ENCODE peak calls at places on chromosomes 4 and X, in five cellular contexts. K is GM12865, O is HL-60, R is cardiac muscle cell, G is natural killer cell. F is an unnamed sample.
A peak's percentile ranks its signal among the peaks of the same experiment; 100 is the strongest.

GRCh38 chrX:120549483-120550452 is 11.0 kb downstream of the CUL4B start:
- DNase-seq in G (no peak), K (no peak), R (peak; percentile 91), O (no peak), F (peak; percentile 53)

GRCh38 chrX:71128915-71129765 is 10.7 kb downstream of the MED12 start:
- DNase-seq in K (peak; percentile 68), R (peak; percentile 68), O (peak; percentile 72), G (peak; percentile 68), F (peak; percentile 77)

GRCh38 chrX:12526296-12526695 is 264.9 kb upstream of the PRPS2 start:
- DNase-seq in O (no peak), R (no peak), G (no peak), K (no peak), F (no peak)

GRCh38 chr4:1396806-1397455 is 9.3 kb downstream of the NKX1-1 start:
- DNase-seq in G (no peak), K (no peak), R (no peak), O (no peak), F (no peak)

GRCh38 chr4:147754037-147754445 is 22.2 kb downstream of the ARHGAP10 start:
- DNase-seq in R (peak; percentile 63), G (no peak), O (no peak), K (no peak), F (no peak)

GRCh38 chrX:67953658-67954057 is 409.8 kb downstream of the AR start:
- DNase-seq in O (peak; percentile 7), K (no peak), G (no peak), R (no peak), F (no peak)

GRCh38 chrX:153580700-153581386 is 18.1 kb downstream of the CCNQ start:
- DNase-seq in G (no peak), K (no peak), R (no peak), O (no peak), F (no peak)

GRCh38 chr4:142366821-142367220 is 479.3 kb downstream of the INPP4B start:
- DNase-seq in R (no peak), G (no peak), K (no peak), O (no peak), F (no peak)

GRCh38 chrX:134520860-134521390 is 61.0 kb downstream of the HPRT1 start:
- DNase-seq in R (peak; percentile 80), K (peak; percentile 62), O (peak; percentile 52), G (no peak), F (no peak)

GRCh38 chrX:32745323-32745722 is 466.0 kb downstream of the DMD start:
- DNase-seq in O (no peak), K (no peak), R (peak; percentile 0), G (no peak), F (no peak)

GRCh38 chr4:100289980-100290379 is 99.7 kb upstream of the DDIT4L start:
- DNase-seq in G (no peak), R (peak; percentile 38), K (no peak), O (no peak), F (no peak)

GRCh38 chrX:102712967-102713677 is 874 bp downstream of the GPRASP2 start:
- DNase-seq in K (no peak), R (peak; percentile 71), O (no peak), G (no peak), F (peak; percentile 12)

GRCh38 chr4:30821891-30822612 is 101.9 kb downstream of the PCDH7 start:
- DNase-seq in K (no peak), R (no peak), O (no peak), G (no peak), F (no peak)

GRCh38 chr4:121510260-121510942 is 129.6 kb upstream of the QRFPR start:
- DNase-seq in K (peak; percentile 35), R (no peak), O (no peak), G (no peak), F (peak; percentile 4)

GRCh38 chr4:23084559-23085248 is 392.0 kb downstream of the GBA3 start:
- DNase-seq in R (no peak), K (no peak), O (no peak), G (no peak), F (no peak)

GRCh38 chrX:92230628-92231027 is 451.5 kb downstream of the PCDH11X start:
- DNase-seq in K (no peak), O (no peak), G (no peak), R (no peak), F (no peak)

GRCh38 chr4:40686081-40686913 is 56.6 kb upstream of the RBM47 start:
- DNase-seq in R (no peak), G (no peak), O (no peak), K (peak; percentile 51), F (no peak)

GRCh38 chrX:66035667-66036066 is 4.2 kb downstream of the VSIG4 start:
- DNase-seq in G (no peak), O (no peak), R (no peak), K (no peak), F (no peak)

GRCh38 chrX:66028936-66029335 is 10.9 kb downstream of the VSIG4 start:
- DNase-seq in R (no peak), K (no peak), O (no peak), G (no peak), F (no peak)

DNA sequence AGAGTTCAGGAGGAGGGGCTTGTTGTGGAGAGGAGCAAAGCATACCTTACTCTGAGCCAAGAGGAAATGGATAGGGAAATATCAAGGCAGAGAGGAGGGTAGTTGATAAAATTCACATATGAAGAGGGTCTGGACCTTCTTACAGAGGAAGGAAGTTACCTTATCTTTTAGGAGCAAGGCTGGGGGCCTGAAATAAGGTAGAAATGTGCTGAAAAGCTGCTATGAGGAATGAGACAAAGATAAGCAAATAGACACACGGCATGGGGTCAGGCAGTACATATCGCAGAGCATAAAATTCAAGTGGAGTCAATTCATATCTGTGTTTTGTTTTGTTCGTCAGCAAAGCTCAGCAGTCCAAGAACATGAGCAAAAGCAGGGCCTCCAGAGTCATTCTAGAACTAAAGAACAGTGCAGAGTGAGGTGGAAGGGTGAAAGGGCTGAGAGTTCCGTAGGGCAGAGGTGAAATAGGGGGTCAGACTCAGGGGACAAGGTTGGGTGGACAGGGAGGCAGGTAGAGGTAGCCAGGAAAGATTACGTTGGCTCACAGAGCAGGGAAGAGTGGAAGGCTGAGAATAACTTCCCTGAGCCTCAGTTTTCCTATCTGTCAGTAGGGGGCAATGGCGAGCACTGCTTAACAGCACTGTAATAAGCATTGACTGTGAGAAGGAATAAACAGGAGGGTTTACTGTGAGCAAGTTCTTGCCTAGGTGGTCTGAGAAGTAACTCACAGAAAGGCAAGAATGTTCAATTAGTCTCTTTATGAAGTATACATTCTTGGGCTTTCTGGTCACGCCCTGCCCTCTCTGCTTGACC is 9.2 kb downstream of the VSIG4 start:
- DNase-seq in G (no peak), O (peak; percentile 61), R (peak; percentile 36), K (peak; percentile 62), F (peak; percentile 53)
- TF ChIP-seq CTCF in G (peak; percentile 54), O (peak; percentile 56), R (peak; percentile 59), K (peak; percentile 74), F (peak; percentile 62)

DNA sequence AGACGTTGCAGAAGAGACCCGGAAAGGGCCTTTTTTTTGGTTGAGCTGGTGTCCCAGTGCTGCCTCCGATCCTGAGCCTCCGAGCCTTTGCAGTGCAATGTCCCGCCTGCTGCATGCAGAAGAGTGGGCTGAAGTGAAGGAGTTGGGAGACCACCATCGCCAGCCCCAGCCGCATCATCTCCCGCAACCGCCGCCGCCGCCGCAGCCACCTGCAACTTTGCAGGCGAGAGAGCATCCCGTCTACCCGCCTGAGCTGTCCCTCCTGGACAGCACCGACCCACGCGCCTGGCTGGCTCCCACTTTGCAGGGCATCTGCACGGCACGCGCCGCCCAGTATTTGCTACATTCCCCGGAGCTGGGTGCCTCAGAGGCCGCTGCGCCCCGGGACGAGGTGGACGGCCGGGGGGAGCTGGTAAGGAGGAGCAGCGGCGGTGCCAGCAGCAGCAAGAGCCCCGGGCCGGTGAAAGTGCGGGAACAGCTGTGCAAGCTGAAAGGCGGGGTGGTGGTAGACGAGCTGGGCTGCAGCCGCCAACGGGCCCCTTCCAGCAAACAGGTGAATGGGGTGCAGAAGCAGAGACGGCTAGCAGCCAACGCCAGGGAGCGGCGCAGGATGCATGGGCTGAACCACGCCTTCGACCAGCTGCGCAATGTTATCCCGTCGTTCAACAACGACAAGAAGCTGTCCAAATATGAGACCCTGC is 427 bp downstream of the ATOH1 start:
- DNase-seq in K (no peak), O (peak; percentile 6), G (no peak), R (no peak), F (no peak)
- TF ChIP-seq CTCF in K (no peak), O (no peak), G (no peak), R (no peak), F (no peak)

GRCh38 chr4:113293043-113293560 is 243.6 kb downstream of the ANK2 start:
- DNase-seq in O (no peak), G (no peak), R (peak; percentile 67), K (no peak), F (peak; percentile 3)

GRCh38 chr4:113292371-113293042 is 243.1 kb downstream of the ANK2 start:
- DNase-seq in K (no peak), O (no peak), R (peak; percentile 38), G (no peak), F (no peak)

GRCh38 chr4:113294910-113295309 is 245.5 kb downstream of the ANK2 start:
- DNase-seq in G (no peak), K (no peak), R (no peak), O (no peak), F (no peak)

GRCh38 chr4:113290666-113291065 is 241.2 kb downstream of the ANK2 start:
- DNase-seq in K (no peak), O (no peak), R (no peak), G (no peak), F (no peak)

GRCh38 chr4:113293673-113294072 is 244.2 kb downstream of the ANK2 start:
- DNase-seq in K (no peak), G (no peak), R (peak; percentile 22), O (no peak), F (no peak)
- TF ChIP-seq CTCF in K (no peak), G (no peak), R (peak; percentile 11), O (no peak), F (no peak)

DNA sequence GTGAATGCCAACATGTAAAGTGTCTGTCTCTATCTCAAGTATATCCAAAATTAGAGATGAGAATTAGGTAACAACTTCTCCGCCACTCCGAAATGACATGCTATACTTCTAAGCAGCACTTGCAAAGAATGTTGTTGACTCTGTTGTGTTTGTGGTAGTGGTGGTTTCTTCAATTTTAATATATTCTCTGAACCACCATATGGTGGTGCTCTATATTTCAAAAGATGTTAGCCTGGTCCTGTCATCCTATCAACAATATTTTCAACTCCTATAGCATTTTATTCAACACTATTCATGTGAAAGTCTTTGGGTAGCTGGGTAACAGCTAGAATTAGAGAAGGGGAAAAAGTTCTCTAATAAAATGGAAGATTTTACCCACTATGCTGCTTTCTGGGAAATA is 1622.8 kb upstream of the IGFBP7 start:
- DNase-seq in K (no peak), G (no peak), R (no peak), O (no peak), F (no peak)
- TF ChIP-seq CTCF in K (no peak), G (no peak), R (no peak), O (no peak), F (no peak)